ENCODE peak calls at places on chromosomes 6 and 20, in five cellular contexts. One of them, this sample, is unnamed.

GRCh38 chr6:19668710-19669109 is 168.5 kb upstream of the ID4 start:
- DNase-seq in cardiac fibroblast: no peak
- DNase-seq in astrocyte of the spinal cord: no peak
- DNase-seq in fibroblast of pulmonary artery: peak
- DNase-seq in neural crest cell: no peak
- DNase-seq in this sample: no peak

GRCh38 chr6:33082702-33083101 is 6.9 kb downstream of the HLA-DPB1 start:
- DNase-seq in cardiac fibroblast: peak
- DNase-seq in astrocyte of the spinal cord: peak
- DNase-seq in fibroblast of pulmonary artery: no peak
- DNase-seq in neural crest cell: no peak
- DNase-seq in this sample: peak

GRCh38 chr6:159110013-159110412 is 59.2 kb upstream of the FNDC1 start:
- DNase-seq in cardiac fibroblast: peak
- DNase-seq in astrocyte of the spinal cord: peak
- DNase-seq in fibroblast of pulmonary artery: peak
- DNase-seq in neural crest cell: peak
- DNase-seq in this sample: peak

GRCh38 chr20:8721098-8721497 is 347.8 kb upstream of the PLCB4 start:
- DNase-seq in cardiac fibroblast: peak
- DNase-seq in astrocyte of the spinal cord: peak
- DNase-seq in fibroblast of pulmonary artery: peak
- DNase-seq in neural crest cell: peak
- DNase-seq in this sample: peak

GRCh38 chr6:46932526-46932925 is 10.8 kb upstream of the ADGRF5 start:
- DNase-seq in cardiac fibroblast: peak
- DNase-seq in astrocyte of the spinal cord: peak
- DNase-seq in fibroblast of pulmonary artery: no peak
- DNase-seq in neural crest cell: no peak
- DNase-seq in this sample: no peak

GRCh38 chr6:48744948-48745347 is 634.0 kb upstream of the PTCHD4 start:
- DNase-seq in cardiac fibroblast: peak
- DNase-seq in astrocyte of the spinal cord: peak
- DNase-seq in fibroblast of pulmonary artery: peak
- DNase-seq in neural crest cell: no peak
- DNase-seq in this sample: peak

GRCh38 chr6:121849477-121849876 is 414.0 kb downstream of the GJA1 start:
- DNase-seq in cardiac fibroblast: peak
- DNase-seq in astrocyte of the spinal cord: peak
- DNase-seq in fibroblast of pulmonary artery: peak
- DNase-seq in neural crest cell: peak
- DNase-seq in this sample: peak

GRCh38 chr6:133254552-133255228 is 13.5 kb downstream of the EYA4 start:
- DNase-seq in cardiac fibroblast: peak
- DNase-seq in astrocyte of the spinal cord: peak
- DNase-seq in fibroblast of pulmonary artery: peak
- DNase-seq in neural crest cell: no peak
- DNase-seq in this sample: peak

GRCh38 chr20:33076662-33077398 is 2.6 kb upstream of the BPIFB4 start:
- DNase-seq in cardiac fibroblast: peak
- DNase-seq in astrocyte of the spinal cord: no peak
- DNase-seq in fibroblast of pulmonary artery: no peak
- DNase-seq in neural crest cell: no peak
- DNase-seq in this sample: peak

GRCh38 chr6:22906091-22906549 is 336.8 kb downstream of the HDGFL1 start:
- DNase-seq in cardiac fibroblast: peak
- DNase-seq in astrocyte of the spinal cord: peak
- DNase-seq in fibroblast of pulmonary artery: peak
- DNase-seq in neural crest cell: no peak
- DNase-seq in this sample: peak

GRCh38 chr6:18464176-18464575 is 77.0 kb downstream of the RNF144B start:
- DNase-seq in cardiac fibroblast: no peak
- DNase-seq in astrocyte of the spinal cord: no peak
- DNase-seq in fibroblast of pulmonary artery: no peak
- DNase-seq in neural crest cell: no peak
- DNase-seq in this sample: no peak

GRCh38 chr20:17169575-17170136 is 57.2 kb upstream of the PCSK2 start:
- DNase-seq in cardiac fibroblast: no peak
- DNase-seq in astrocyte of the spinal cord: no peak
- DNase-seq in fibroblast of pulmonary artery: no peak
- DNase-seq in neural crest cell: no peak
- DNase-seq in this sample: no peak

DNA sequence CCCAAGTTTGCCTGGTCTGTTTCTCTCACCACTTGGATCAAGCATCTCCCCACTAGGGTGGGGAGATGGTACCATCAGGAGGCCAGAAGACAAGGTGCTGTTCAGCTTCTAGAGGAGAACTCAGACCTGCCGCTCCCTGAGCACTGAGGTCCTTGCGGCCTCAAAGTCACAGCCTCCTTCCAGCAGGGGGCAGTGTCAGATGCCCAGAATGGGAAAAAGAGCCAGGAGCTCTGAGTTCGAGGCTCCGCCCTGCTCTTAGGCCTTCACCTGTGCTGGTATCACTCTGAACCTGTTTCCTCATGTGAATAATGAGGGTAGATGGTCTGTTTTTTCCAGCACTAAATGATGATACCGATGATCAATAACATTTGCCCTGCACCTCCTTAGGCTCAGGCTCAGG is 68.7 kb downstream of the TOX2 start:
- DNase-seq in cardiac fibroblast: no peak
- DNase-seq in astrocyte of the spinal cord: no peak
- DNase-seq in fibroblast of pulmonary artery: no peak
- DNase-seq in neural crest cell: no peak
- DNase-seq in this sample: no peak
- TF ChIP-seq CTCF in cardiac fibroblast: peak
- TF ChIP-seq CTCF in astrocyte of the spinal cord: peak
- TF ChIP-seq CTCF in fibroblast of pulmonary artery: peak
- TF ChIP-seq CTCF in neural crest cell: peak
- TF ChIP-seq CTCF in this sample: peak

GRCh38 chr6:107075951-107076381 is 39.3 kb downstream of the BEND3 start:
- DNase-seq in cardiac fibroblast: peak
- DNase-seq in astrocyte of the spinal cord: peak
- DNase-seq in fibroblast of pulmonary artery: peak
- DNase-seq in neural crest cell: no peak
- DNase-seq in this sample: peak
- TF ChIP-seq CTCF in cardiac fibroblast: no peak
- TF ChIP-seq CTCF in astrocyte of the spinal cord: peak
- TF ChIP-seq CTCF in fibroblast of pulmonary artery: peak
- TF ChIP-seq CTCF in neural crest cell: peak
- TF ChIP-seq CTCF in this sample: no peak

GRCh38 chr6:109440325-109441068 is at the start of the genes PPIL6 and SMPD2:
- DNase-seq in cardiac fibroblast: peak
- DNase-seq in astrocyte of the spinal cord: peak
- DNase-seq in fibroblast of pulmonary artery: peak
- DNase-seq in neural crest cell: peak
- DNase-seq in this sample: peak
- TF ChIP-seq CTCF in cardiac fibroblast: no peak
- TF ChIP-seq CTCF in astrocyte of the spinal cord: peak
- TF ChIP-seq CTCF in fibroblast of pulmonary artery: no peak
- TF ChIP-seq CTCF in neural crest cell: peak
- TF ChIP-seq CTCF in this sample: no peak

GRCh38 chr6:160221423-160221822 is 37.2 kb downstream of the SLC22A2 start:
- DNase-seq in cardiac fibroblast: peak
- DNase-seq in astrocyte of the spinal cord: no peak
- DNase-seq in fibroblast of pulmonary artery: peak
- DNase-seq in neural crest cell: no peak
- DNase-seq in this sample: peak
- TF ChIP-seq CTCF in cardiac fibroblast: no peak
- TF ChIP-seq CTCF in astrocyte of the spinal cord: no peak
- TF ChIP-seq CTCF in fibroblast of pulmonary artery: peak
- TF ChIP-seq CTCF in neural crest cell: no peak
- TF ChIP-seq CTCF in this sample: peak

GRCh38 chr20:49396230-49396629 is 86.2 kb downstream of the KCNB1 start:
- DNase-seq in cardiac fibroblast: no peak
- DNase-seq in astrocyte of the spinal cord: no peak
- DNase-seq in fibroblast of pulmonary artery: no peak
- DNase-seq in neural crest cell: no peak
- DNase-seq in this sample: no peak
- TF ChIP-seq CTCF in cardiac fibroblast: peak
- TF ChIP-seq CTCF in astrocyte of the spinal cord: peak
- TF ChIP-seq CTCF in fibroblast of pulmonary artery: peak
- TF ChIP-seq CTCF in neural crest cell: peak
- TF ChIP-seq CTCF in this sample: no peak

DNA sequence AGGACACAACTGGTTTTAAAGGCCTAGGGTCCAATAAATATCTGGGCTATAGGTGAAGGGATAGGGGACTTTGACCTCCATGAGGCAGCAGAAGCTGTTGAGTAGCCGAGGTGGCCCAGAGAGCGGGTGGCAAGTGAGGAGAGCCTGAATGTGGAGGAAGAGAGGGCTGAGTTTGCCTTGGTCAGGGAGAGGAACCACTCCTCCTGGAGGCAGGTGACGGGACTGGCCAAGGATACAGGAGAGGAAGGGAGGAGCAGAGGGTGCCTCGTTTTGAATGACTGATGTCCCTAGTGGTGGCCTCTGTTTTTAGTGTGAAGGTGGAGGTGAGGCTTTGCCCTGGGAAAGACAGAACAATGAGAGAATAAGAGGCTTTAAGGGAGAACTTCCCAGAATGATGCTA is 19.1 kb upstream of the AAR2 start:
- DNase-seq in cardiac fibroblast: no peak
- DNase-seq in astrocyte of the spinal cord: no peak
- DNase-seq in fibroblast of pulmonary artery: no peak
- DNase-seq in neural crest cell: no peak
- DNase-seq in this sample: peak
- TF ChIP-seq CTCF in cardiac fibroblast: no peak
- TF ChIP-seq CTCF in astrocyte of the spinal cord: peak
- TF ChIP-seq CTCF in fibroblast of pulmonary artery: no peak
- TF ChIP-seq CTCF in neural crest cell: no peak
- TF ChIP-seq CTCF in this sample: peak

GRCh38 chr6:83518946-83519489 is 6.7 kb downstream of the PRSS35 start:
- DNase-seq in cardiac fibroblast: peak
- DNase-seq in astrocyte of the spinal cord: peak
- DNase-seq in fibroblast of pulmonary artery: peak
- DNase-seq in neural crest cell: no peak
- DNase-seq in this sample: peak
- TF ChIP-seq CTCF in cardiac fibroblast: peak
- TF ChIP-seq CTCF in astrocyte of the spinal cord: peak
- TF ChIP-seq CTCF in fibroblast of pulmonary artery: peak
- TF ChIP-seq CTCF in neural crest cell: peak
- TF ChIP-seq CTCF in this sample: no peak

GRCh38 chr6:14192186-14192788 is 74.7 kb downstream of the CD83 start:
- DNase-seq in cardiac fibroblast: peak
- DNase-seq in astrocyte of the spinal cord: no peak
- DNase-seq in fibroblast of pulmonary artery: no peak
- DNase-seq in neural crest cell: no peak
- DNase-seq in this sample: no peak
- TF ChIP-seq CTCF in cardiac fibroblast: peak
- TF ChIP-seq CTCF in astrocyte of the spinal cord: no peak
- TF ChIP-seq CTCF in fibroblast of pulmonary artery: peak
- TF ChIP-seq CTCF in neural crest cell: no peak
- TF ChIP-seq CTCF in this sample: no peak

This sample was measured in MCF 10A.